ENCODE peak calls at places on chromosomes 12 and 14, in six cellular contexts. X is pancreas, C is Peyer's patch, H is tibial artery, L is dorsolateral prefrontal cortex, K is PC-9. Z is an unnamed sample.

GRCh38 chr12:53299101-53299453 is 418 bp upstream of the MYG1 start:
- DNase-seq in X (no peak), C (no peak), H (no peak), L (no peak), K (peak), Z (no peak)

GRCh38 chr12:67352682-67353081 is 83.5 kb downstream of the CAND1 start:
- DNase-seq in X (no peak), C (no peak), H (no peak), L (no peak), K (no peak), Z (no peak)

GRCh38 chr12:114655934-114656697 is 27.9 kb downstream of the TBX3 start:
- DNase-seq in X (no peak), C (no peak), H (no peak), L (no peak), K (no peak), Z (peak)

GRCh38 chr12:3523058-3523457 is 32.1 kb downstream of the PRMT8 start:
- DNase-seq in X (no peak), C (no peak), H (no peak), L (no peak), K (no peak), Z (no peak)

GRCh38 chr12:104166465-104166864 is 28.5 kb upstream of the NFYB start:
- DNase-seq in X (no peak), C (no peak), H (peak), L (no peak), K (no peak), Z (peak)

GRCh38 chr12:49279706-49280159 is 14.9 kb downstream of the TUBA1C start:
- DNase-seq in X (no peak), C (no peak), H (no peak), L (no peak), K (no peak), Z (no peak)

GRCh38 chr12:123891011-123891410 is 81.6 kb downstream of the CCDC92 start:
- DNase-seq in X (no peak), C (no peak), H (no peak), L (no peak), K (no peak), Z (no peak)

GRCh38 chr14:99534333-99534732 is 53.1 kb downstream of the CCNK start:
- DNase-seq in X (no peak), C (no peak), H (no peak), L (no peak), K (no peak), Z (no peak)

GRCh38 chr12:26732010-26732908 is 100.7 kb downstream of the ITPR2 start:
- DNase-seq in X (no peak), C (no peak), H (no peak), L (no peak), K (no peak), Z (no peak)

GRCh38 chr12:110619534-110619953 is 5.6 kb downstream of the TCTN1 start:
- DNase-seq in X (no peak), C (no peak), H (no peak), L (no peak), K (no peak), Z (no peak)

GRCh38 chr14:28635387-28635786 is 131.2 kb upstream of the FOXG1 start:
- DNase-seq in X (no peak), C (no peak), H (no peak), L (no peak), K (no peak), Z (no peak)

GRCh38 chr12:121783771-121784170 is 9.7 kb downstream of the RHOF start:
- DNase-seq in X (no peak), C (no peak), H (no peak), L (no peak), K (no peak), Z (no peak)

GRCh38 chr12:2851931-2852330 is 4.9 kb downstream of the TEX52 start:
- DNase-seq in X (no peak), C (no peak), H (no peak), L (no peak), K (no peak), Z (no peak)

GRCh38 chr12:67562513-67563287 is 85.8 kb upstream of the DYRK2 start:
- DNase-seq in X (no peak), C (no peak), H (no peak), L (no peak), K (no peak), Z (no peak)

GRCh38 chr12:68420225-68421008 is 88.3 kb upstream of the MDM1 start:
- DNase-seq in X (no peak), C (no peak), H (no peak), L (no peak), K (no peak), Z (no peak)

GRCh38 chr14:102920273-102920997 is 2.0 kb upstream of the AMN start:
- DNase-seq in X (no peak), C (no peak), H (no peak), L (no peak), K (no peak), Z (no peak)

GRCh38 chr12:104691661-104692334 is 235.1 kb downstream of the CHST11 start:
- DNase-seq in X (no peak), C (no peak), H (no peak), L (no peak), K (no peak), Z (no peak)

GRCh38 chr14:74915826-74916225 is 7.2 kb downstream of the RPS6KL1 start:
- DNase-seq in X (no peak), C (no peak), H (no peak), L (no peak), K (no peak), Z (no peak)

GRCh38 chr12:57280234-57281062 is 29.5 kb upstream of the STAC3 start:
- DNase-seq in X (no peak), C (peak), H (no peak), L (peak), K (peak), Z (peak)

GRCh38 chr12:113065126-113066007 is 8.8 kb downstream of the DTX1 start:
- DNase-seq in X (peak), C (no peak), H (no peak), L (no peak), K (peak), Z (no peak)

GRCh38 chr12:95605087-95605486 is 53.8 kb upstream of the USP44 start:
- DNase-seq in X (no peak), C (no peak), H (no peak), L (no peak), K (peak), Z (no peak)

DNA sequence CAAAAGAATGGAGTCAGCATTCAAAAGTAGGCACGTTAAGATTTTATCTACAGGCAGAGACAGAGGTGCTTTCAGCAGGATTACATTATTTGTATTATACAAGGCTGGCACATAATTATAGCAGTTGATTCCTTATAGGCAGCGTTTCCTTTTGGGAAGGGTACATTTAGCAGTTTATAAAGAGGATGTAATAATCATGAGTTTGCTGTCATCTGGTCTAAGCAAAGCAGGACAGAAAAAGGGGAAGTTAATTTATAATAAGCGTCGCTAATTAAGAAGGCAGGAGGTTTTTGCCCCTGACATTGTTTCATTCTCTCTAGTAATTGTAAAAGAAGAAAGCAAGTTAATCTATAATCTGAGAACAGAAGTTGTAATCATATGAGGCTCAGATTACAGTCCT is 259.9 kb upstream of the MDGA2 start:
- DNase-seq in X (no peak), C (no peak), H (no peak), L (no peak), K (no peak), Z (no peak)
- TF ChIP-seq CTCF in X (no peak), C (no peak), H (no peak), L (no peak), K (no peak), Z (no peak)

DNA sequence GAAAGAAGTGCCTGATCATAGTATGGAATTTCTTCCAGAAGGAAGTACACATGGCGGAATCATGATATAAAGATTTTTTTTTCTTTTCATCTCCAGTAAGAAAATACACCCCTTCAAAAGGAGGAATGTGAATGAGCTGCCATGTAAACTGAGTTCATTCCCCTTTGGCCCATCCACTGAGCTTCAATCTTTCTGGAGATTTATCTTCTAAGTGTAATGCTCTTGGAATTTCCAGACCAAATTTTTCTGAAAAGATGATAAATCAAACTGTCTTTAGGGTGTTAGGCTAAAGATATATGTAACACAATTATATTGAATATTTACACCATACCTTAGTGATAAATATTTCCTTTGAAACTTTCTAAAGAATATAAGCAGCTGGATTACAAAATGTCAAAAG is 5.2 kb downstream of the DCN start:
- DNase-seq in X (no peak), C (no peak), H (no peak), L (no peak), K (no peak), Z (no peak)
- H3K4me3 ChIP-seq in X (no peak), C (no peak), H (peak), L (peak), K (no peak), Z (peak)

GRCh38 chr14:33669111-33669510 is 281.8 kb downstream of the EGLN3 start:
- DNase-seq in X (no peak), C (no peak), H (no peak), L (no peak), K (no peak), Z (no peak)

GRCh38 chr14:33671556-33671955 is 279.3 kb downstream of the EGLN3 start:
- DNase-seq in X (no peak), C (no peak), H (no peak), L (no peak), K (no peak), Z (no peak)

GRCh38 chr14:33670235-33670634 is 280.6 kb downstream of the EGLN3 start:
- DNase-seq in X (no peak), C (no peak), H (no peak), L (no peak), K (no peak), Z (no peak)

GRCh38 chr14:33668066-33668465 is 282.8 kb downstream of the EGLN3 start:
- DNase-seq in X (no peak), C (no peak), H (no peak), L (no peak), K (no peak), Z (no peak)
- H3K27ac ChIP-seq in X (no peak), C (no peak), H (no peak), L (no peak), K (no peak), Z (no peak)

GRCh38 chr14:22835505-22835904 is 880 bp upstream of the MMP14 start:
- DNase-seq in X (no peak), C (no peak), H (no peak), L (no peak), K (no peak), Z (no peak)

GRCh38 chr14:22824711-22825359 is 4.9 kb upstream of the MRPL52 start:
- DNase-seq in X (no peak), C (no peak), H (no peak), L (no peak), K (peak), Z (peak)

GRCh38 chr14:22830329-22831010 is 783 bp downstream of the MRPL52 start:
- DNase-seq in X (no peak), C (no peak), H (no peak), L (no peak), K (no peak), Z (no peak)

DNA sequence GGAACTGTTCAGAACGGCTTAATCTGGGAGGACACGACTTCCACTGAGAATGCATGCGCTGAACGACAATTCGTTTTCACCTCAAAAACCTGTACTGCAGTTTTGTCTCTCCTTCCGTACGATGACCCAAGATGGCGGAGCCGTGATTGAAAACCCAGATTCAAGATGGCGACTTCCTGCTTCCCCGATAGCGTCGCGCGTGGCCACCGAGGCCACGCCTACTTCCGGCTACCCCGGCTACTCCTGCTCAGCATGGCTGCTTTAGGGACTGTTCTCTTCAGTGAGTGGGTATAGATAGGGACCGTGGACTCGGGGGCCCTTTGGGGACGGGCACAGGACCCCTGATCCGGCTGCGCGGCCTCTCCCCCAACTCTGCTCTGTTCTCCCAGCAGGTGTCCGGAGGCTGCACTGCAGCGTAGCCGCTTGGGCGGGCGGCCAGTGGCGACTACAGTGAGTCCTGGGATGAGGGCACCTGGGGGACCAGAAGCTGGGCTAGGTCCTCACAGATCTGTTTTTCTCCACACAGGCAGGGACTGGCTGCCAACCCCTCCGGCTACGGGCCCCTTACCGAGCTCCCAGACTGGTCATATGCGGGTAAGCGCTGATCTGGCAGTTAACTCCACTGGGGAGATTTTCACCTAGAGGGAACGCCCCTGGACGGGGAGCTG is at the start of gene MRPL52:
- DNase-seq in X (peak), C (peak), H (peak), L (peak), K (peak), Z (peak)
- TF ChIP-seq CTCF in X (no peak), C (no peak), H (no peak), L (peak), K (no peak), Z (peak)

DNA sequence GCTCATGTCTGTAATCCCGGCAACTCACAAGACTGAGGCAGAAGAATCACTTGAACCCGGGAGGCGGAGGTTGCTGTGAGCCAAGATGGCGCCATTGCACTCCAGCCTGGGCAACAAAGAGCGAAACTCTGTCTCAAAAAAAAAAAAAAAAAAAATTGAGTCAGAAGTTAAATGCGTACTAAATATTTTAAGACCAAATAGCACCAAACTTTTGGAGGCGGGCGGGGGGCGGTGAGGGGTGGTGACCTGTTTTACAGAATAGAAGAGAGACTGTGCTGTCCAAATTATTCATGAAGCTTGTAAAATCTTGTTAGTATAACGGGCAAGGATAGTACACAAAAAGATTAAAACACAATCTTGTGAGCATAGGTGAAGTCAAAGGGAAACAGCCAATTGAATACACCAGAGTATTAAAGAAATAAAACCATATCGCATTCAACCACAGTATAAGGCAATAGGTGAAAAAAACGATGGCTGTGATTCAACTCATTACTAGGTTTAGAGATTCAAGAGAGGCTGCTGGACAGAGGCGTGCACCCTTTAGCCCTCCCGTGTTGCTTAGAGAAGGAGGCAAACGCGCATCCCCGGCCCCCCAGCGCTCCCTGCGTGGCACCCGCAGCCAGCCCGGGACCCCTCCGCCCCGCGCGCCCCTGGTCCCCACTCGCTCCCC is 571 bp downstream of the ZNF891 start:
- DNase-seq in X (no peak), C (no peak), H (no peak), L (no peak), K (no peak), Z (no peak)
- H3K4me3 ChIP-seq in X (peak), C (peak), H (peak), L (peak), K (peak), Z (peak)